ENCODE peak calls at places on chromosomes 3 and 15, in four cellular contexts. R is RKO; Y is stimulated activated CD4-positive, alpha-beta T cell treated with anti-CD3 and anti-CD28 coated beads, Interleukin-12 subunit alpha, Interleukin-12 subunit beta, amount 100 ng/mL, for 4 hours; Z is activated T-helper 1 cell treated with Interleukin-2 at 50 U/mL for 16 hours. I is an unnamed sample.

GRCh38 chr3:31729573-31729972 is 196.8 kb downstream of the STT3B start:
- DNase-seq in R (no peak), Y (no peak), Z (no peak), I (no peak)

GRCh38 chr15:73567022-73567421 is 66.2 kb downstream of the NPTN start:
- DNase-seq in R (no peak), Y (no peak), Z (no peak), I (no peak)

GRCh38 chr3:23760871-23761373 is 44.8 kb upstream of the UBE2E1 start:
- DNase-seq in R (no peak), Y (no peak), Z (no peak), I (no peak)

GRCh38 chr3:127182848-127183714 is 9.8 kb upstream of the PRR23E start:
- DNase-seq in R (no peak), Y (no peak), Z (no peak), I (peak)

GRCh38 chr3:143972155-143972494 is 502 bp downstream of the DIPK2A start:
- DNase-seq in R (no peak), Y (no peak), Z (no peak), I (no peak)

GRCh38 chr15:75348034-75348562 is 1.3 kb downstream of the NEIL1 start:
- DNase-seq in R (no peak), Y (no peak), Z (no peak), I (no peak)

GRCh38 chr3:54104084-54104483 is 18.3 kb upstream of the CACNA2D3 start:
- DNase-seq in R (no peak), Y (no peak), Z (no peak), I (no peak)

GRCh38 chr15:36468746-36469145 is 110.7 kb upstream of the CDIN1 start:
- DNase-seq in R (no peak), Y (no peak), Z (no peak), I (no peak)

GRCh38 chr15:50358805-50359204 is 3.8 kb upstream of the GABPB1 start:
- DNase-seq in R (peak), Y (no peak), Z (no peak), I (no peak)

GRCh38 chr3:49006591-49007067 is 562 bp upstream of the WDR6 start:
- DNase-seq in R (no peak), Y (no peak), Z (no peak), I (no peak)

GRCh38 chr15:55056500-55056899 is 140.2 kb downstream of the RSL24D1 start:
- DNase-seq in R (no peak), Y (no peak), Z (no peak), I (no peak)

GRCh38 chr15:39591141-39591895 is 10.4 kb downstream of the THBS1 start:
- DNase-seq in R (no peak), Y (no peak), Z (no peak), I (no peak)

GRCh38 chr3:54630111-54630623 is 297.7 kb downstream of the LRTM1 start:
- DNase-seq in R (no peak), Y (no peak), Z (no peak), I (no peak)

GRCh38 chr15:77031376-77032050 is 36.6 kb downstream of the PSTPIP1 start:
- DNase-seq in R (peak), Y (no peak), Z (no peak), I (peak)

GRCh38 chr15:59232476-59232875 is 25.8 kb downstream of the LDHAL6B start:
- DNase-seq in R (no peak), Y (no peak), Z (no peak), I (no peak)

GRCh38 chr3:36648241-36649034 is 115.9 kb downstream of the DCLK3 start:
- DNase-seq in R (peak), Y (no peak), Z (no peak), I (no peak)

GRCh38 chr15:83113881-83114280 is 6.4 kb downstream of the TM6SF1 start:
- DNase-seq in R (no peak), Y (no peak), Z (no peak), I (no peak)

GRCh38 chr15:62165029-62165792 is at the start of gene C2CD4B:
- DNase-seq in R (no peak), Y (no peak), Z (no peak), I (peak)

GRCh38 chr3:52527039-52527731 is 6.5 kb downstream of the NT5DC2 start:
- DNase-seq in R (no peak), Y (no peak), Z (no peak), I (no peak)

GRCh38 chr3:182808041-182808765 is 14.9 kb downstream of the ATP11B start:
- DNase-seq in R (no peak), Y (no peak), Z (no peak), I (no peak)

GRCh38 chr3:106115557-106115956 is 246.7 kb upstream of the CBLB start:
- DNase-seq in R (no peak), Y (no peak), Z (no peak), I (no peak)

GRCh38 chr3:42152193-42152592 is 61.0 kb downstream of the TRAK1 start:
- DNase-seq in R (no peak), Y (no peak), Z (no peak), I (no peak)

GRCh38 chr3:73324203-73325155 is 263.0 kb downstream of the EBLN2 start:
- DNase-seq in R (no peak), Y (no peak), Z (no peak), I (no peak)

GRCh38 chr3:108234387-108234957 is 12.2 kb upstream of the IFT57 start:
- DNase-seq in R (no peak), Y (no peak), Z (no peak), I (no peak)

GRCh38 chr3:11548721-11549131 is 95.0 kb downstream of the VGLL4 start:
- DNase-seq in R (no peak), Y (no peak), Z (no peak), I (no peak)

GRCh38 chr15:46442196-46442595 is 807.4 kb downstream of the SQOR start:
- DNase-seq in R (peak), Y (no peak), Z (no peak), I (no peak)

GRCh38 chr15:31352283-31352880 is 25.7 kb downstream of the KLF13 start:
- DNase-seq in R (no peak), Y (no peak), Z (no peak), I (no peak)

GRCh38 chr3:39278616-39278935 is 1.3 kb downstream of the CX3CR1 start:
- DNase-seq in R (no peak), Y (no peak), Z (no peak), I (no peak)

GRCh38 chr3:159881828-159882309 is 106.8 kb upstream of the IL12A start:
- DNase-seq in R (no peak), Y (no peak), Z (no peak), I (no peak)

GRCh38 chr3:155548194-155548593 is 196.7 kb downstream of the PLCH1 start:
- DNase-seq in R (peak), Y (no peak), Z (no peak), I (no peak)

GRCh38 chr3:42868841-42869240 is 6.8 kb downstream of the CYP8B1 start:
- DNase-seq in R (no peak), Y (no peak), Z (no peak), I (no peak)

I was measured in progenitor cell of endocrine pancreas.